ENCODE peak calls at places on chromosomes 5 and 9, in six cellular contexts. D, N, G, M, X and S are unnamed samples.

GRCh38 chr9:94178927-94179326 is 80.2 kb upstream of the ZNF169 start:
- DNase-seq in G (no peak), N (no peak), M (no peak), D (no peak), X (no peak), S (no peak)

GRCh38 chr5:92944903-92945629 is 636.0 kb downstream of the NR2F1-AS1 start:
- DNase-seq in M (no peak), G (no peak), X (no peak), D (no peak), N (no peak), S (no peak)

GRCh38 chr9:100324594-100325200 is 28.0 kb downstream of the TEX10 start:
- DNase-seq in G (no peak), N (no peak), D (no peak), X (no peak), M (no peak), S (no peak)

GRCh38 chr5:110853267-110853666 is 114.5 kb downstream of the SLC25A46 start:
- DNase-seq in D (no peak), M (no peak), N (no peak), X (no peak), G (no peak), S (no peak)

GRCh38 chr5:26572486-26572885 is 465.9 kb downstream of the CDH9 start:
- DNase-seq in D (no peak), N (no peak), X (no peak), M (no peak), G (no peak), S (no peak)

GRCh38 chr9:101791938-101792337 is 53.5 kb upstream of the GRIN3A start:
- DNase-seq in X (no peak), G (peak; percentile 30), D (no peak), M (no peak), N (no peak), S (no peak)

GRCh38 chr5:43413966-43414365 is 1.8 kb upstream of the CCL28 start:
- DNase-seq in G (no peak), D (no peak), X (no peak), N (no peak), M (no peak), S (no peak)

GRCh38 chr5:131218392-131218791 is 45.5 kb upstream of the CDC42SE2 start:
- DNase-seq in D (no peak), N (no peak), G (no peak), M (no peak), X (no peak), S (no peak)

GRCh38 chr9:99868845-99869244 is 37.6 kb upstream of the STX17 start:
- DNase-seq in M (no peak), G (no peak), X (no peak), N (no peak), D (no peak), S (no peak)

GRCh38 chr5:156121234-156121633 is 205.7 kb upstream of the SGCD start:
- DNase-seq in N (no peak), D (no peak), G (no peak), X (no peak), M (no peak), S (no peak)

GRCh38 chr5:55924744-55925143 is 70.0 kb downstream of the IL6ST start:
- DNase-seq in X (no peak), D (no peak), M (no peak), G (no peak), N (no peak), S (no peak)

GRCh38 chr5:179916523-179916922 is 8.8 kb upstream of the TBC1D9B start:
- DNase-seq in D (no peak), N (no peak), M (no peak), X (no peak), G (no peak), S (no peak)

GRCh38 chr9:109311281-109311680 is 9.6 kb downstream of the EPB41L4B start:
- DNase-seq in X (no peak), M (no peak), D (no peak), N (no peak), G (no peak), S (no peak)

GRCh38 chr5:87877023-87877422 is 391.6 kb downstream of the TMEM161B start:
- DNase-seq in G (no peak), M (no peak), X (no peak), D (no peak), N (no peak), S (no peak)

GRCh38 chr5:84430863-84431663 is 46.4 kb upstream of the EDIL3 start:
- DNase-seq in N (no peak), X (peak; percentile 8), M (no peak), G (no peak), D (no peak), S (no peak)

GRCh38 chr5:151692312-151692711 is 5.6 kb upstream of the SPARC start:
- DNase-seq in D (no peak), M (no peak), G (no peak), X (no peak), N (no peak), S (no peak)

GRCh38 chr9:128191406-128192046 is at the start of gene CIZ1:
- DNase-seq in X (peak; percentile 94), N (no peak), M (peak; percentile 83), G (peak; percentile 83), D (peak; percentile 83), S (peak; percentile 92)

GRCh38 chr9:129558551-129559505 is 62.1 kb downstream of the C9orf50 start:
- DNase-seq in N (no peak), M (no peak), X (peak; percentile 95), G (no peak), D (no peak), S (no peak)

GRCh38 chr5:100900142-100900795 is 2.8 kb downstream of the ST8SIA4 start:
- DNase-seq in M (no peak), N (peak; percentile 18), X (peak; percentile 75), D (peak; percentile 22), G (peak; percentile 17), S (peak; percentile 66)

GRCh38 chr9:92147030-92147853 is 32.0 kb upstream of the SPTLC1 start:
- DNase-seq in G (peak; percentile 89), N (no peak), M (peak; percentile 81), X (peak; percentile 77), D (no peak), S (peak; percentile 80)
- TF ChIP-seq CTCF in G (no peak), N (no peak), M (no peak), X (no peak), D (no peak), S (no peak)

GRCh38 chr5:164051745-164052144 is 546.3 kb downstream of the MAT2B start:
- DNase-seq in M (no peak), N (no peak), X (no peak), G (no peak), D (no peak), S (no peak)
- H3K27ac ChIP-seq in M (no peak overlapping the region), N (no peak overlapping the region), X (no peak overlapping the region), G (no peak overlapping the region), D (no peak overlapping the region), S (no peak overlapping the region)

GRCh38 chr9:136219276-136219675 is 14.3 kb upstream of the LHX3 start:
- DNase-seq in D (no peak), G (no peak), X (no peak), N (no peak), M (no peak), S (no peak)

GRCh38 chr9:136213733-136214132 is 8.8 kb upstream of the LHX3 start:
- DNase-seq in D (no peak), M (no peak), N (no peak), X (no peak), G (no peak), S (no peak)

GRCh38 chr9:136218271-136218670 is 13.3 kb upstream of the LHX3 start:
- DNase-seq in X (no peak), N (no peak), D (no peak), M (no peak), G (no peak), S (no peak)

GRCh38 chr9:136218673-136219072 is 13.7 kb upstream of the LHX3 start:
- DNase-seq in M (no peak), X (no peak), N (no peak), G (no peak), D (no peak), S (no peak)

DNA sequence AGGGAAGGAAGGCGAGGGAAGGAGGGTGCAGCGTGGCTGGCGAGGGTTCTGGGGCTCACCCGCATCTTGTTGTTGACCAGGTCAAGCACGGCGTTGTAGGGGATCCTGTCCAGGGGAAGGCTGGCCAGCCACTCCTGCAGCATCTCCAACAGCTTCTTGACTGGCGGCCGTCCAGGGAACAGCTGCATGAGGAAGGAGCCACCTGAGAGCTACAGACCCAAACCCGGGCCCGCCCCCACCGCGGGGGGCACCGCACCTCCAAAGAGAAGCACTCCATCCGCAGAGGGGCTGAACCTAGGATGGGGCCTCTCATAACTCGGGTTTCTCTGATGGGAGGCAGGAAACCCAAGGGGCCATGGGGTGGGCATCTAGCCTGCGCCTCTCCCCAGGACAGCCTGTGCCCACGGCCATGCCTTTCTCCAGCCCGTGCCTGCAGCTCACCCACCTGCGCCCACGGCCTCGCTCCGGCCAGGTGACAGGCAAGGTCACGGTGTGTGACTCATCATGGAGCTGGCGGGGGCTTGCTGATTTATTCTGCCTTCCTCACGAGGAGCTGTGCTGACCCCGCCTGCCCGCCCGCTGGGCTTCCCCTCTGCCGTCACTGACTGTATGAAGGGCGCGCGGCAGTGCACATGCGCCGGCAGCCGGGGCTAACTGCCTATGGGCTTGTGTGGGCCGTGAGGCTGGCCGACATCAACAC is 11.8 kb upstream of the LHX3 start:
- DNase-seq in D (no peak), N (no peak), M (no peak), G (no peak), X (no peak), S (no peak)
- H3K4me3 ChIP-seq in D (no peak overlapping the region), N (no peak overlapping the region), M (no peak overlapping the region), G (no peak overlapping the region), X (no peak overlapping the region), S (no peak overlapping the region)

GRCh38 chr9:91949946-91950664 is at the start of gene ROR2:
- DNase-seq in N (no peak), D (peak; percentile 65), X (peak; percentile 89), M (peak; percentile 90), G (peak; percentile 69), S (peak; percentile 77)

GRCh38 chr9:91948061-91948422 is 2.0 kb downstream of the ROR2 start:
- DNase-seq in M (peak; percentile 47), G (no peak), X (no peak), D (no peak), N (no peak), S (no peak)

GRCh38 chr9:91946825-91947224 is 3.2 kb downstream of the ROR2 start:
- DNase-seq in G (no peak), D (no peak), X (no peak), M (no peak), N (no peak), S (no peak)

GRCh38 chr9:91949293-91949945 is 609 bp downstream of the ROR2 start:
- DNase-seq in D (no peak), X (peak; percentile 74), M (peak; percentile 63), N (no peak), G (peak; percentile 26), S (no peak)

DNA sequence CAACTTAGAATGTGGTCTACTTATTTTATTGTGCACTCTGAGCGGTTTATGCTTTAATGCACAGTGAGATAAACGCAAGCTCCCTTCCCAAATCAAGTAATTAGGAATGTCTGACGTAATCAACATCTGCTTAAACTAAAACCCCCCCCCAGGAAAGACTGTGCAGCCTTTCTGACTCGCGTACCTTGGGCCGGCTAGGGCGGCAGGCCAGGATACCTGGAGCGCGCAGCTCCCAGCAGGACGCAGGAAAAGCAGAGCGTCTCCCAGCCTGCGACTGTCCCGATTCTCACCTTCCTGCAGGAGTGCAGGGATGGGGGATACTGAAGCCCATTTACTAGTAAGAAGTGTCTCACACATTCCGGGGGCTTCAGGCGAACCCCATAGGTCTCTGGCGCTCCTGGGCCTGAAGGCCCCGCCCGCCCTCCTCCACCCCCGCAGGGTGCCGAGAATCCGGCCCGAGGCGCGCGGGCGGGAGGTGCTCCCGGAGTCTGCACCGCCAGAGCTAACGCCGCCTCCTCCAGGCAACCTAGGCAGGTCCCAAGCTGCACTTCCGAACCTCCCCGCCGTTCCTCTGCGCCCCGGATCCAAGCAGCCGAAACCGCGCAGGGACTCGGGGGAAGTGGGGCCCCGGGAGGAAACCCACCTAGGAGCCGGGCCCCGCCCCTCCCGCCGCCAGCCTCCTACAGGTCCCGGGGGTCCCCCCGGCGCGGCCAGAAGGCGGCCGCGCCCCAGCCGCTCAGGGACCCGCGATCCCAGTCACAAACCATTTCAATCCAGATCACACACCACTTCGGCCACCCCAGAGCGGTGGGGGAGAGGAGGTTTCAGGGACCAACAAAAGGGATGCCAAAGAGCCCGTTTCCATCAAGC is 1.4 kb downstream of the ROR2 start:
- DNase-seq in G (peak; percentile 76), D (peak; percentile 26), M (peak; percentile 79), N (no peak), X (peak; percentile 85), S (peak; percentile 76)
- TF ChIP-seq CTCF in G (peak; percentile 18), D (no peak), M (no peak), N (peak; percentile 65), X (no peak), S (peak; percentile 18)